ENCODE peak calls at places on chromosomes 13 and 19, in seven cellular contexts. A is H1, D is GM23338, K is sigmoid colon, S is Panc1, H is stomach, Z is HL-60. X is an unnamed sample.

GRCh38 chr13:113845055-113845454 is 18.8 kb downstream of the GAS6 start:
- DNase-seq in K (no peak), H (no peak), D (no peak), Z (no peak), S (no peak), A (no peak), X (no peak)

GRCh38 chr13:62085337-62085736 is 669.7 kb upstream of the PCDH20 start:
- DNase-seq in S (no peak), K (no peak), H (no peak), A (no peak), Z (no peak), D (peak; percentile 8), X (no peak)

GRCh38 chr19:18657590-18658365 is 20.9 kb downstream of the KLHL26 start:
- DNase-seq in K (peak; percentile 82), Z (no peak), A (no peak), D (peak; percentile 78), S (no peak), H (no peak), X (no peak)

GRCh38 chr13:100883453-100883852 is 208.9 kb upstream of the TMTC4 start:
- DNase-seq in Z (no peak), K (no peak), D (no peak), A (no peak), S (no peak), H (no peak), X (no peak)

GRCh38 chr19:5572556-5573286 is 5.0 kb upstream of the TINCR start:
- DNase-seq in S (no peak), A (no peak), D (no peak), H (no peak), Z (no peak), K (no peak), X (no peak)

GRCh38 chr19:39546599-39546998 is 6.6 kb upstream of the EID2 start:
- DNase-seq in H (no peak), D (peak; percentile 39), K (no peak), S (no peak), A (no peak), Z (no peak), X (peak; percentile 12)

GRCh38 chr19:49840736-49841249 is 10.2 kb upstream of the PTOV1 start:
- DNase-seq in S (no peak), D (peak; percentile 36), H (no peak), K (no peak), Z (no peak), A (no peak), X (no peak)

GRCh38 chr13:24625324-24625723 is 54.9 kb upstream of the ATP12A start:
- DNase-seq in S (no peak), Z (no peak), H (no peak), K (no peak), A (no peak), D (no peak), X (no peak)

GRCh38 chr19:1768918-1769644 is 15.8 kb downstream of the ONECUT3 start:
- DNase-seq in H (no peak), S (no peak), D (no peak), K (no peak), A (no peak), Z (no peak), X (no peak)

GRCh38 chr19:38263696-38264485 is 482 bp upstream of the SPINT2 start:
- DNase-seq in H (peak; percentile 98), A (no peak), K (no peak), S (no peak), D (peak; percentile 93), Z (peak; percentile 43), X (no peak)

GRCh38 chr19:18218159-18218558 is 8.1 kb downstream of the PDE4C start:
- DNase-seq in A (no peak), Z (no peak), H (no peak), S (no peak), D (no peak), K (no peak), X (no peak)

GRCh38 chr13:66859934-66860867 is 369.9 kb downstream of the PCDH9 start:
- DNase-seq in H (no peak), K (no peak), D (peak; percentile 19), Z (no peak), A (no peak), S (no peak), X (no peak)

GRCh38 chr19:23460656-23461055 is 65.4 kb upstream of the ZNF91 start:
- DNase-seq in K (no peak), D (no peak), S (no peak), H (no peak), A (no peak), Z (no peak), X (no peak)

GRCh38 chr13:112131081-112131739 is 64.3 kb downstream of the SOX1 start:
- DNase-seq in H (peak; percentile 2), S (no peak), D (no peak), A (no peak), K (no peak), Z (no peak), X (no peak)

GRCh38 chr19:42037649-42038048 is 32.4 kb downstream of the GRIK5 start:
- DNase-seq in K (no peak), A (no peak), Z (no peak), H (no peak), S (no peak), D (no peak), X (no peak)

GRCh38 chr13:37306778-37307544 is 201.5 kb upstream of the CSNK1A1L start:
- DNase-seq in H (no peak), A (no peak), K (no peak), D (no peak), Z (no peak), S (no peak), X (no peak)

GRCh38 chr19:29510701-29511265 is 15.0 kb upstream of the VSTM2B start:
- DNase-seq in S (no peak), Z (no peak), D (peak; percentile 63), A (no peak), H (no peak), K (peak; percentile 40), X (no peak)
- H3K4me3 ChIP-seq in S (no peak overlapping the region), Z (no peak overlapping the region), D (no peak overlapping the region), A (no peak overlapping the region), H (no peak overlapping the region), K (no peak overlapping the region), X (no peak overlapping the region)

DNA sequence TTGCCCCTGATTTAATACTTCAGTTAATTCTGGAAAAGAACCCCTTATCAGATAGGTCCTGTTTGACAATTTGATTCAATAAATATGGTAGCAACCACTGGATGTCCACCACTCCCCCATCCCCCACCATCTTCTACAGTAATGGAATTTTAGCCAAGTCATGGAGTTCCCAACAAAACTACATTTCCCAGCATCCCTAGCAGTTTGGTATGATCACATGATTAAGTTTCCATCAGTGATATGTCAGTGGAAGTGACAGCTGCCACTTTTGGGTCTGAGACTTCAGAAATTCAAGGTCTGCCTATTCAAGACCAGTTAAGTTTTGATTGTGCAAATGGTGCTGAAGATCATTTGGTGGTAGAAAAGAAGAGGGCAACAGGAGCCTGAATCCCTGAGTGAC is 85.5 kb downstream of the CACNA1A start:
- DNase-seq in K (no peak), S (no peak), H (no peak), Z (no peak), A (no peak), D (peak; percentile 71), X (no peak)
- TF ChIP-seq CTCF in K (no peak), S (no peak), H (no peak), Z (no peak), A (no peak), D (no peak), X (no peak)

GRCh38 chr19:10935371-10936059 is 6.9 kb downstream of the TIMM29 start:
- DNase-seq in Z (no peak), K (no peak), S (no peak), D (no peak), H (no peak), A (no peak), X (no peak)

GRCh38 chr19:10936661-10937084 is 8.1 kb downstream of the TIMM29 start:
- DNase-seq in H (peak; percentile 41), Z (peak; percentile 62), A (no peak), K (no peak), D (peak; percentile 96), S (peak; percentile 57), X (no peak)
- TF ChIP-seq POLR2AphosphoS5 in H (peak; percentile 23), Z (no peak), A (peak; percentile 64), K (no peak), D (no peak), S (no peak), X (no peak)

DNA sequence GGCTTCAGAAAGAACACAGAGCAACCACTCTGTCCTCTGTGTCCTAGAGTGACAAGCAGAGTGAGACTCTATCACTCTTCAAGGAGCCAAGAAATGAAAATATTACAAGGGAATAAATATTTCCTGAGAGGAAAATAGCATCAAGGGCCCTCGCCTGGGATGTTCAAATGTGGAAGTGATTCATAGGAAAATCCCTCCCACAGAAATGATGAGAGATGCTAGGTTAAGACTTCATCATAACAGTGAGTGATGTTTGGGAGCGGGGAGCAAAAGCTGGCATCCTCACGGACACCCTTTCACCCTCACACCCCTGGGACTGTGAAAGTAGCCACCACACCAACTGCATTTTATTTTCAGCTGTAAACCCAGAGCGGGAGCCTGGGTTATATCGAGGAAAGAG is 54.9 kb downstream of the DLEU7 start:
- DNase-seq in S (no peak), Z (no peak), H (no peak), D (no peak), A (no peak), K (no peak), X (no peak)
- H3K4me3 ChIP-seq in S (no peak overlapping the region), Z (no peak overlapping the region), H (no peak overlapping the region), D (no peak overlapping the region), A (no peak overlapping the region), K (no peak overlapping the region), X (no peak overlapping the region)

DNA sequence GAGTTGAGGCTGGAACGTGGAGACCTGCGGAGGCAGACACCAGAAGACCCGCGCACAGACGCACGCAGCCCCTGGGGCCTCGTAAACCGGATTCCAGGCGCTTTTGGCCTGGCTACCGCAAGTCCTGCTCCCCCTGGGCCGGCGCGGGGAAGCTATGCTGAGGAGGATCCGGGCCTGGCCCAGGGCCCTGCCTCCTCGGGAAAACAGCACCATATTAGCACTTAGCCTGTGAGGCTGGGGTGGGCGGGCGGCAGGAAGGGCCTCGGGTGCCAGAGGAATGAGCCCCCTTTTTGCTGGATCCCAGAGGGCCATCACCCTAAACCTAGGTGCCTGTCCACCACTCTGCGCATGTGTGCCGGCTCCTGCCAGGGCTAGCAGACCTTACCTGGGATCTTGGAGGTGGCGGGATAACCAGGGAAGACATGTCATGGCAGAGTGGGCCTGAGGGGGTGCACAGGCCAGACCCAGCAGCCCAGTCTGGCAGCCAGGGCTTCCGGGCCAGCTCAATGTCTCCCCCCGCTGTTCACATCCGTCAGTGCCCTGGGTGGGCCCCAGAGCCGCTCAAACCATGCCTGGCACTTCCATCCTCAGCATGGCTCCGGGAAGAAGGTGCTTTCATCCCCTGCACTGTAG is 7.3 kb downstream of the ELOF1 start:
- DNase-seq in Z (no peak), S (no peak), K (peak; percentile 90), H (no peak), A (peak; percentile 83), D (peak; percentile 85), X (no peak)
- TF ChIP-seq CTCF in Z (no peak), S (no peak), K (peak; percentile 49), H (no peak), A (peak; percentile 96), D (peak; percentile 64), X (no peak)

GRCh38 chr19:16587031-16588023 is 15.1 kb upstream of the SLC35E1 start:
- DNase-seq in A (no peak), Z (peak; percentile 94), D (peak; percentile 32), H (no peak), K (no peak), S (no peak), X (no peak)
- TF ChIP-seq POLR2AphosphoS5 in A (no peak), Z (peak; percentile 55), D (no peak), H (no peak), K (no peak), S (no peak), X (no peak)

X was measured in vagina.